ENCODE peak calls at places on chromosomes 16 and 17, in five cellular contexts. One of them, this sample, is unnamed.
A peak's percentile ranks its signal among the peaks of the same experiment; 100 is the strongest.

GRCh38 chr17:70636517-70637133 is 467.3 kb downstream of the KCNJ2 start:
- DNase-seq in effector memory CD8-positive, alpha-beta T cell: no peak
- DNase-seq in activated CD4-positive, alpha-beta T cell treated with anti-CD3 and anti-CD28 coated beads, Interleukin-2, amount 10 ng/mL, durations not matched to agents 7 days and 5 days: peak; percentile 22
- DNase-seq in trophoblast cell: peak; percentile 78
- DNase-seq in gastrocnemius medialis: no peak
- DNase-seq in this sample: no peak

GRCh38 chr17:61335105-61335844 is 64.4 kb upstream of the TBX2 start:
- DNase-seq in effector memory CD8-positive, alpha-beta T cell: no peak
- DNase-seq in activated CD4-positive, alpha-beta T cell treated with anti-CD3 and anti-CD28 coated beads, Interleukin-2, amount 10 ng/mL, durations not matched to agents 7 days and 5 days: no peak
- DNase-seq in trophoblast cell: no peak
- DNase-seq in gastrocnemius medialis: no peak
- DNase-seq in this sample: peak; percentile 34

GRCh38 chr17:40901981-40902862 is 17.2 kb upstream of the KRT20 start:
- DNase-seq in effector memory CD8-positive, alpha-beta T cell: no peak
- DNase-seq in activated CD4-positive, alpha-beta T cell treated with anti-CD3 and anti-CD28 coated beads, Interleukin-2, amount 10 ng/mL, durations not matched to agents 7 days and 5 days: no peak
- DNase-seq in trophoblast cell: peak; percentile 82
- DNase-seq in gastrocnemius medialis: no peak
- DNase-seq in this sample: no peak

GRCh38 chr16:1300664-1301476 is 8.6 kb upstream of the UBE2I start:
- DNase-seq in effector memory CD8-positive, alpha-beta T cell: peak; percentile 78
- DNase-seq in activated CD4-positive, alpha-beta T cell treated with anti-CD3 and anti-CD28 coated beads, Interleukin-2, amount 10 ng/mL, durations not matched to agents 7 days and 5 days: peak; percentile 74
- DNase-seq in trophoblast cell: peak; percentile 70
- DNase-seq in gastrocnemius medialis: peak; percentile 44
- DNase-seq in this sample: peak; percentile 94

GRCh38 chr17:6388416-6388815 is 46.5 kb downstream of the AIPL1 start:
- DNase-seq in effector memory CD8-positive, alpha-beta T cell: no peak
- DNase-seq in activated CD4-positive, alpha-beta T cell treated with anti-CD3 and anti-CD28 coated beads, Interleukin-2, amount 10 ng/mL, durations not matched to agents 7 days and 5 days: no peak
- DNase-seq in trophoblast cell: no peak
- DNase-seq in gastrocnemius medialis: no peak
- DNase-seq in this sample: no peak

GRCh38 chr17:2222901-2223616 is 80.5 kb downstream of the SMG6 start:
- DNase-seq in effector memory CD8-positive, alpha-beta T cell: peak; percentile 79
- DNase-seq in activated CD4-positive, alpha-beta T cell treated with anti-CD3 and anti-CD28 coated beads, Interleukin-2, amount 10 ng/mL, durations not matched to agents 7 days and 5 days: peak; percentile 44
- DNase-seq in trophoblast cell: no peak
- DNase-seq in gastrocnemius medialis: peak; percentile 87
- DNase-seq in this sample: no peak

GRCh38 chr17:29247219-29247618 is 560 bp downstream of the CRYBA1 start:
- DNase-seq in effector memory CD8-positive, alpha-beta T cell: no peak
- DNase-seq in activated CD4-positive, alpha-beta T cell treated with anti-CD3 and anti-CD28 coated beads, Interleukin-2, amount 10 ng/mL, durations not matched to agents 7 days and 5 days: no peak
- DNase-seq in trophoblast cell: no peak
- DNase-seq in gastrocnemius medialis: no peak
- DNase-seq in this sample: no peak

GRCh38 chr17:231191-231965 is 49.9 kb upstream of the DOC2B start:
- DNase-seq in effector memory CD8-positive, alpha-beta T cell: no peak
- DNase-seq in activated CD4-positive, alpha-beta T cell treated with anti-CD3 and anti-CD28 coated beads, Interleukin-2, amount 10 ng/mL, durations not matched to agents 7 days and 5 days: no peak
- DNase-seq in trophoblast cell: no peak
- DNase-seq in gastrocnemius medialis: no peak
- DNase-seq in this sample: peak; percentile 49

GRCh38 chr17:57025876-57026275 is 47.9 kb downstream of the SCPEP1 start:
- DNase-seq in effector memory CD8-positive, alpha-beta T cell: no peak
- DNase-seq in activated CD4-positive, alpha-beta T cell treated with anti-CD3 and anti-CD28 coated beads, Interleukin-2, amount 10 ng/mL, durations not matched to agents 7 days and 5 days: no peak
- DNase-seq in trophoblast cell: no peak
- DNase-seq in gastrocnemius medialis: no peak
- DNase-seq in this sample: no peak

GRCh38 chr17:7024402-7024785 is 1.5 kb downstream of the BCL6B start:
- DNase-seq in effector memory CD8-positive, alpha-beta T cell: no peak
- DNase-seq in activated CD4-positive, alpha-beta T cell treated with anti-CD3 and anti-CD28 coated beads, Interleukin-2, amount 10 ng/mL, durations not matched to agents 7 days and 5 days: no peak
- DNase-seq in trophoblast cell: no peak
- DNase-seq in gastrocnemius medialis: no peak
- DNase-seq in this sample: no peak

GRCh38 chr17:4599505-4600281 is 15.4 kb downstream of the SMTNL2 start:
- DNase-seq in effector memory CD8-positive, alpha-beta T cell: no peak
- DNase-seq in activated CD4-positive, alpha-beta T cell treated with anti-CD3 and anti-CD28 coated beads, Interleukin-2, amount 10 ng/mL, durations not matched to agents 7 days and 5 days: no peak
- DNase-seq in trophoblast cell: no peak
- DNase-seq in gastrocnemius medialis: peak; percentile 97
- DNase-seq in this sample: no peak

GRCh38 chr17:65531508-65532431 is 29.7 kb downstream of the AXIN2 start:
- DNase-seq in effector memory CD8-positive, alpha-beta T cell: no peak
- DNase-seq in activated CD4-positive, alpha-beta T cell treated with anti-CD3 and anti-CD28 coated beads, Interleukin-2, amount 10 ng/mL, durations not matched to agents 7 days and 5 days: no peak
- DNase-seq in trophoblast cell: peak; percentile 93
- DNase-seq in gastrocnemius medialis: no peak
- DNase-seq in this sample: peak; percentile 64